ENCODE peak calls at places on chromosomes 11 and 22, in seven cellular contexts. M, E, J, A, N, G and W are unnamed samples. For H3K4me1, the result is how much of the 10 kb centered on the place peaks cover.

GRCh38 chr22:32309585-32310251 is 47.9 kb upstream of the RFPL3 start:
- DNase-seq in E (no peak), N (no peak), G (peak), J (no peak), M (no peak), A (peak), W (no peak)

GRCh38 chr11:82718307-82718706 is 15.4 kb downstream of the FAM181B start:
- DNase-seq in N (no peak), M (no peak), G (no peak), E (peak), A (peak), J (no peak), W (no peak)

GRCh38 chr11:12114487-12115033 is 4.2 kb downstream of the MICAL2 start:
- DNase-seq in J (no peak), N (no peak), E (no peak), G (no peak), A (no peak), M (peak), W (no peak)

GRCh38 chr11:83691387-83692088 is 405.4 kb upstream of the CCDC90B start:
- DNase-seq in A (no peak), G (no peak), M (no peak), J (no peak), N (no peak), E (no peak), W (no peak)

GRCh38 chr11:84290647-84291046 is 1004.5 kb upstream of the CCDC90B start:
- DNase-seq in N (no peak), E (no peak), J (no peak), G (no peak), M (no peak), A (no peak), W (no peak)

GRCh38 chr11:61152816-61153592 is 8.2 kb downstream of the VPS37C start:
- DNase-seq in J (no peak), M (no peak), G (no peak), N (no peak), E (no peak), A (no peak), W (no peak)

GRCh38 chr22:32991353-32992115 is 66.6 kb downstream of the SYN3 start:
- DNase-seq in E (no peak), G (no peak), J (peak), A (peak), M (no peak), N (peak), W (no peak)

GRCh38 chr22:26023104-26023775 is 146.0 kb upstream of the SEZ6L start:
- DNase-seq in M (no peak), G (no peak), N (no peak), A (no peak), J (no peak), E (no peak), W (no peak)

GRCh38 chr11:8253566-8253965 is 10.1 kb downstream of the LMO1 start:
- DNase-seq in E (no peak), M (peak), N (peak), J (no peak), A (no peak), G (no peak), W (no peak)

GRCh38 chr11:6570691-6571427 is 32.6 kb downstream of the RRP8 start:
- DNase-seq in J (no peak), N (no peak), G (no peak), E (no peak), M (no peak), A (no peak), W (no peak)

GRCh38 chr11:8263109-8263768 is 439 bp downstream of the LMO1 start:
- DNase-seq in E (no peak), A (peak), J (no peak), G (no peak), N (peak), M (no peak), W (no peak)

GRCh38 chr11:15157181-15157580 is 42.5 kb downstream of the INSC start:
- DNase-seq in G (no peak), N (no peak), J (no peak), E (no peak), A (no peak), M (no peak), W (no peak)

GRCh38 chr22:49462795-49463194 is 364.9 kb downstream of the BRD1 start:
- DNase-seq in M (no peak), N (peak), G (no peak), A (no peak), E (no peak), J (no peak), W (no peak)

GRCh38 chr11:38226684-38227083 is 1628.6 kb upstream of the RAG2 start:
- DNase-seq in N (no peak), J (no peak), M (no peak), A (no peak), G (no peak), E (no peak), W (no peak)

GRCh38 chr11:117931971-117932370 is 2.8 kb upstream of the TMPRSS13 start:
- DNase-seq in A (no peak), G (no peak), J (no peak), E (no peak), N (no peak), M (peak), W (peak)

GRCh38 chr11:45264839-45265515 is 21.2 kb downstream of the SYT13 start:
- DNase-seq in J (no peak), A (no peak), G (no peak), E (peak), M (no peak), N (no peak), W (no peak)

GRCh38 chr11:125062196-125062930 is 742 bp upstream of the SLC37A2 start:
- DNase-seq in M (no peak), J (no peak), E (no peak), A (no peak), G (peak), N (no peak), W (no peak)

GRCh38 chr22:22044153-22044552 is 61.6 kb upstream of the TOP3B start:
- DNase-seq in A (no peak), J (no peak), M (no peak), G (peak), N (no peak), E (no peak), W (no peak)

GRCh38 chr11:78659326-78660319 is 85.0 kb upstream of the NARS2 start:
- DNase-seq in A (no peak), J (no peak), G (no peak), M (no peak), E (no peak), N (no peak), W (no peak)

GRCh38 chr22:24992946-24993345 is 40.4 kb downstream of the KIAA1671 start:
- DNase-seq in M (no peak), J (no peak), A (no peak), G (no peak), E (no peak), N (no peak), W (no peak)

GRCh38 chr22:42793848-42794405 is 63.1 kb downstream of the ARFGAP3 start:
- DNase-seq in J (no peak), A (no peak), E (no peak), M (no peak), N (no peak), G (no peak), W (no peak)

GRCh38 chr11:124745835-124746620 is 6.0 kb downstream of the VSIG2 start:
- DNase-seq in E (peak), J (no peak), M (no peak), N (peak), G (no peak), A (no peak), W (peak)

GRCh38 chr22:45240810-45241631 is at the start of gene KIAA0930:
- DNase-seq in E (peak), M (peak), G (peak), J (peak), A (peak), N (peak), W (peak)

GRCh38 chr22:19718255-19719054 is 4.2 kb downstream of the SEPTIN5 start:
- DNase-seq in E (no peak), J (no peak), N (no peak), G (no peak), A (no peak), M (no peak), W (no peak)

GRCh38 chr22:22248878-22249277 is 4.3 kb downstream of the VPREB1 start:
- DNase-seq in A (no peak), G (no peak), M (no peak), E (no peak), N (no peak), J (no peak), W (no peak)

GRCh38 chr11:82845336-82846036 is 54.7 kb downstream of the PRCP start:
- DNase-seq in G (no peak), E (no peak), N (no peak), J (no peak), A (no peak), M (no peak), W (no peak)

GRCh38 chr11:70671083-70671482 is 272.8 kb downstream of the CTTN start:
- DNase-seq in A (no peak), G (no peak), N (no peak), J (no peak), M (no peak), E (no peak), W (no peak)

GRCh38 chr11:69944146-69944795 is 125.1 kb upstream of the FGF3 start:
- DNase-seq in G (no peak), N (no peak), M (no peak), A (no peak), J (no peak), E (no peak), W (no peak)

DNA sequence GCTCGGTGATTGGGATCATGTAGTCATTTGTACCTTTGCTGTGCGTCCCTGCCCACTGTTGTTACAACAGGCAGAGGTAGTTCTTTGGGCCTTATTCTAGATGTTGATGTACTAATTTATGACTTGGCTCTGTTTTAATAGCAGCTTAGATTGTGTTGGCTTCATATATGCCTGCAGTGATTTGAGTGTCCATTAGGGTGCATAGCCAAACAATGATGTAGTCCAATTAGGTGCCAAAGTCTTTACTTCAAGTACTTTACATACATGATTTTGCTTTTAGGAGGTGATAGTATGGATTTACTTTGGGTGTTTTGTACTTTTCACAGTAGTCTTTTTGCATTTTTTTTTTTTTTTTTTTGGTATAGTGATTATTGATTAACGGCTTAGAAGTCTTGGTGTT is 46.4 kb downstream of the PPP6R3 start:
- DNase-seq in G (no peak), E (no peak), N (no peak), M (no peak), J (no peak), A (no peak), W (no peak)
- TF ChIP-seq CTCF in G (no peak), E (no peak), N (no peak), M (no peak), J (no peak), A (peak), W (no peak)

GRCh38 chr11:504994-505344 is 2.1 kb downstream of the RNH1 start:
- DNase-seq in M (no peak), E (no peak), N (no peak), J (no peak), A (no peak), G (no peak), W (no peak)

GRCh38 chr11:506950-507726 is at the start of gene RNH1:
- DNase-seq in A (peak), G (peak), N (peak), M (peak), E (peak), J (peak), W (peak)

GRCh38 chr11:507727-508515 is 879 bp upstream of the RNH1 start:
- DNase-seq in G (no peak), A (no peak), M (no peak), J (no peak), N (no peak), E (no peak), W (no peak)

GRCh38 chr11:504053-504993 is 2.7 kb downstream of the RNH1 start:
- DNase-seq in G (no peak), J (no peak), M (peak), A (no peak), E (no peak), N (peak), W (peak)

GRCh38 chr11:506238-506949 is 648 bp downstream of the RNH1 start:
- DNase-seq in N (peak), J (peak), E (peak), M (peak), G (peak), A (peak), W (peak)
- TF ChIP-seq EP300 in N (no peak), J (peak), E (no peak), M (peak), G (peak), A (no peak), W (peak)

GRCh38 chr11:96101146-96101545 is 177.2 kb upstream of the MTMR2 start:
- DNase-seq in M (no peak), J (no peak), N (no peak), E (no peak), G (no peak), A (no peak), W (no peak)

GRCh38 chr11:96103721-96104120 is 179.8 kb upstream of the MTMR2 start:
- DNase-seq in E (no peak), N (no peak), M (no peak), G (no peak), A (no peak), J (no peak), W (no peak)

GRCh38 chr11:96105197-96105895 is 181.4 kb upstream of the MTMR2 start:
- DNase-seq in A (no peak), N (no peak), E (no peak), G (no peak), J (no peak), M (no peak), W (no peak)

GRCh38 chr11:96103102-96103501 is 179.2 kb upstream of the MTMR2 start:
- DNase-seq in N (no peak), G (no peak), M (no peak), A (no peak), J (no peak), E (no peak), W (no peak)

DNA sequence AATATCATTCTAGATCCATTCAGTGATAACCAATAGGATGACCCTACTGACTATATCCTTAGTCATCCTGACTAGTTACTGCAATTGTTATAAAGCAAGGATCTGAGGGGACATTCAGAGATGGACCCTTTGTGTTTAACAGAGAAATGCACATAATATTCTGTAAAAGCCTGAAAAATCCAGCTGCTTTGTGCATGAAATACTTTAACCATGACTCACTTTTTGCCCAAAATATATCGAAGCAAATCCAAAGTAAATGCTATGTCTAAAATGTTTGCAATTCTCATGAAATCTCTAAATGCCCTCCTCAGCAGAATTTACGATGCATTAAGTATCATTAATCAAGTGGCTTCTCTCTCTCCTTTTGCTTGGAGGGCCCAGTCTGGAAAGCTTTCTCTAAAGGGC is 178.8 kb upstream of the MTMR2 start:
- DNase-seq in G (no peak), N (no peak), E (no peak), M (no peak), A (no peak), J (no peak), W (no peak)
- H3K4me1 ChIP-seq in G (half or more), N (under half), E (under half), M (under half), A (half or more), J (under half), W (under half)

GRCh38 chr11:128719556-128719824 is 25.6 kb downstream of the FLI1 start:
- DNase-seq in J (no peak), G (no peak), N (no peak), E (no peak), M (no peak), A (no peak), W (no peak)
- TF ChIP-seq CTCF in J (no peak), G (no peak), N (no peak), E (no peak), M (no peak), A (no peak), W (no peak)

GRCh38 chr11:16893456-16894076 is 120.6 kb downstream of the PLEKHA7 start:
- DNase-seq in M (no peak), E (no peak), A (no peak), J (no peak), G (no peak), N (no peak), W (no peak)

GRCh38 chr11:16898274-16898985 is 115.8 kb downstream of the PLEKHA7 start:
- DNase-seq in N (no peak), M (no peak), A (no peak), J (no peak), G (no peak), E (no peak), W (no peak)

GRCh38 chr11:16896716-16897115 is 117.5 kb downstream of the PLEKHA7 start:
- DNase-seq in M (no peak), J (no peak), A (no peak), E (no peak), N (no peak), G (no peak), W (no peak)

GRCh38 chr11:16897460-16898061 is 116.7 kb downstream of the PLEKHA7 start:
- DNase-seq in E (no peak), N (no peak), A (no peak), M (no peak), J (no peak), G (no peak), W (no peak)

DNA sequence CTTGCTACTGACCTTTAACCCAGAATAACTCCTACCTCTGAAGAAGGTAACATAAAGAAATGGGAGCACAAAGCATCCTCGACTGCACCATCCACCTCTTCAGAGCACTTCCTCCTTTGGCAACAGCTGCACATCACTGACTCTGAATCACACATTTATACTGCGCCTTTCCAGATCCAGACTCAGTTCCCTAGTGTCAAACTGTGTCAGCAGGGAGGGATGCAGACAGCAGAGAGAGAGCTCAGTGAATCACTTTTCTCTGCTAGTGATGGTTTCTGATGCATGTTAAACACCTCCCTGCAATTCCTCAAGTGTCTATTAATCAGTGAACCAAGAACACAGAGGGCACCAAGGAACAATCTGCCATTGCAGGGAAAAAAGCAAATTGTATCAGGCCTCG is 118.9 kb downstream of the PLEKHA7 start:
- DNase-seq in N (no peak), A (no peak), M (no peak), E (no peak), J (no peak), G (no peak), W (no peak)
- TF ChIP-seq EP300 in N (no peak), A (no peak), M (no peak), E (no peak), J (no peak), G (no peak), W (no peak)